ENCODE peak calls at places on chromosomes 16 and 17, in eight cellular contexts. V is fibroblast of lung, I is endothelial cell, Q is endothelial cell of umbilical vein, X is mucosa of descending colon, R is GM23338, K is progenitor cell of endocrine pancreas, H is fibroblast of villous mesenchyme. D is an unnamed sample.
A peak's percentile ranks its signal among the peaks of the same experiment; 100 is the strongest.

GRCh38 chr16:7691533-7691932 is 358.9 kb downstream of the RBFOX1 start:
- DNase-seq in R (no peak), H (no peak), Q (no peak), I (no peak), K (no peak), X (no peak), V (no peak), D (no peak)

GRCh38 chr17:13599808-13600398 is 1.8 kb downstream of the HS3ST3A1 start:
- DNase-seq in I (no peak), V (peak; percentile 49), Q (no peak), K (no peak), R (no peak), X (no peak), H (peak; percentile 31), D (no peak)

GRCh38 chr16:46830417-46830901 is 521 bp downstream of the C16orf87 start:
- DNase-seq in V (no peak), K (no peak), X (peak; percentile 43), H (no peak), I (peak; percentile 47), Q (no peak), R (peak; percentile 44), D (no peak)

GRCh38 chr16:89574681-89575246 is 794 bp upstream of the CPNE7 start:
- DNase-seq in K (peak; percentile 52), H (peak; percentile 77), X (peak; percentile 68), Q (peak; percentile 63), V (peak; percentile 75), I (peak; percentile 93), R (peak; percentile 92), D (peak; percentile 63)

GRCh38 chr17:21058098-21058893 is 15.5 kb upstream of the USP22 start:
- DNase-seq in K (no peak), V (peak; percentile 13), I (no peak), X (no peak), Q (no peak), R (no peak), H (peak; percentile 42), D (peak; percentile 48)

GRCh38 chr16:70563571-70563970 is 40.0 kb downstream of the SF3B3 start:
- DNase-seq in V (no peak), Q (no peak), X (no peak), I (no peak), R (no peak), H (peak; percentile 61), K (no peak), D (no peak)

GRCh38 chr16:14037960-14038359 is 33.2 kb upstream of the MRTFB start:
- DNase-seq in X (no peak), H (no peak), K (no peak), Q (no peak), I (no peak), V (no peak), R (no peak), D (no peak)

GRCh38 chr17:14150604-14151003 is 81.3 kb downstream of the COX10 start:
- DNase-seq in X (no peak), K (no peak), R (no peak), I (no peak), V (no peak), H (no peak), Q (no peak), D (no peak)

GRCh38 chr17:246226-246625 is 64.8 kb upstream of the DOC2B start:
- DNase-seq in K (no peak), Q (no peak), H (no peak), R (no peak), V (no peak), I (no peak), X (peak; percentile 43), D (no peak)

GRCh38 chr16:67942200-67942509 is 1.8 kb downstream of the LCAT start:
- DNase-seq in X (peak; percentile 43), R (peak; percentile 86), V (no peak), H (no peak), I (peak; percentile 61), K (peak; percentile 43), Q (peak; percentile 35), D (no peak)

GRCh38 chr16:81748476-81749198 is 30.5 kb upstream of the PLCG2 start:
- DNase-seq in V (no peak), Q (no peak), X (no peak), I (no peak), K (no peak), R (peak; percentile 40), H (no peak), D (no peak)

GRCh38 chr17:68849673-68850260 is 105.4 kb downstream of the ABCA8 start:
- DNase-seq in I (no peak), R (no peak), H (peak; percentile 58), V (peak; percentile 5), X (no peak), Q (no peak), K (no peak), D (no peak)

GRCh38 chr16:17362946-17363345 is 107.8 kb downstream of the XYLT1 start:
- DNase-seq in X (no peak), I (no peak), K (no peak), V (no peak), H (no peak), R (no peak), Q (no peak), D (no peak)

GRCh38 chr16:13863075-13863765 is 56.7 kb upstream of the ERCC4 start:
- DNase-seq in I (no peak), X (no peak), V (no peak), Q (no peak), H (no peak), R (no peak), K (no peak), D (no peak)

GRCh38 chr17:57523926-57524634 is 221.0 kb downstream of the CCDC182 start:
- DNase-seq in K (no peak), H (no peak), V (peak; percentile 40), I (no peak), R (no peak), X (no peak), Q (peak; percentile 4), D (peak; percentile 76)

GRCh38 chr17:40646791-40647548 is 648 bp downstream of the SMARCE1 start:
- DNase-seq in H (peak; percentile 68), Q (peak; percentile 66), K (no peak), V (no peak), I (peak; percentile 46), X (no peak), R (peak; percentile 49), D (peak; percentile 1)

GRCh38 chr17:19341641-19342610 is 20.6 kb downstream of the B9D1 start:
- DNase-seq in Q (no peak), H (peak; percentile 70), V (peak; percentile 39), I (no peak), K (no peak), X (no peak), R (peak; percentile 33), D (no peak)

GRCh38 chr17:61458000-61458399 is 5.8 kb downstream of the TBX4 start:
- DNase-seq in X (no peak), Q (no peak), I (no peak), K (no peak), H (no peak), V (no peak), R (no peak), D (no peak)

GRCh38 chr17:81735181-81736102 is 23.4 kb downstream of the SLC25A10 start:
- DNase-seq in H (peak; percentile 33), K (no peak), R (no peak), Q (no peak), V (no peak), X (peak; percentile 60), I (no peak), D (no peak)

GRCh38 chr17:2150871-2151270 is 96.0 kb downstream of the HIC1 start:
- DNase-seq in H (no peak), I (no peak), Q (no peak), K (no peak), V (no peak), X (no peak), R (no peak), D (no peak)

GRCh38 chr16:85270365-85270764 is 158.1 kb upstream of the CIBAR2 start:
- DNase-seq in R (no peak), Q (no peak), I (no peak), X (no peak), K (no peak), V (no peak), H (no peak), D (no peak)

GRCh38 chr17:80825471-80826345 is 165.9 kb upstream of the CHMP6 start:
- DNase-seq in I (no peak), K (no peak), H (no peak), X (no peak), V (no peak), R (no peak), Q (no peak), D (no peak)

GRCh38 chr17:66340720-66341119 is 38.3 kb downstream of the PRKCA start:
- DNase-seq in V (no peak), K (no peak), H (no peak), I (no peak), R (no peak), Q (no peak), X (no peak), D (no peak)

DNA sequence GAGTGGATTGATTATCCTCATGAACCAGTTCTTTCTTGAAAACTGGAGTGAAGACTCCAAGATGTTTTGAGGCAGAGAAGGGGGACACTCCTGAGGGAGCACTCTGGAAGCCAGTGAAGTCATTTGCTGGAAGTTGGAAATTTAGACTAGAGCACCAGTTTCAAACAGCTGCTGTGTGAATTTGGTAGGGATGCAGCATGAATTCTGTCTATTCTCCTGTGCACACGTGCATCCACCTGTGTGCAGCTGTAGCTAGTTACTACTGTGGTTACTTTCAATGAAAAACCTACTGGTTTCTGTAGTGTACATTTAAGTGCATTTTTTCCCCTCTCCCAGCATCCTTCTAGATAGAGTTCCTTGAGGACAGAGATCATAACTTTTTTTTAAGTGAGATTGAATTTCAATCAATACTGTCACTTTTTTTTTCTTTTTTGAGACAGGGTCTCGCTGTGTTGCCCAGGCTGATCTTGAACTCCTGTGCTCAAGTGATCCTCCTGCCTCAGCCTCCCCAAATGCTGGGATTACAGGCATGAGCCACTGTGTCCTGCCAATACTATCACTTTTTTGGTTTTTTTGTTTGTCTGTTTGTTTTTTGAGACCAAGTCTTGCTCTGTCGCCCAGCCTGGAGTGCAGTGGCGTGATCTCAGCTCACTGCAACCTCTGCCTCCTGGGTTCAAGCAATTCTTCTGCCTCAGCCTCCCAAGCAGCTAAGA is 65.8 kb downstream of the TUBD1 start:
- DNase-seq in Q (no peak), I (no peak), H (no peak), X (no peak), K (no peak), R (no peak), V (no peak), D (no peak)
- TF ChIP-seq CTCF in Q (no peak), I (no peak), H (no peak), X (no peak), K (no peak), R (no peak), V (no peak), D (no peak)

GRCh38 chr17:42027961-42028790 is 8.3 kb downstream of the NKIRAS2 start:
- DNase-seq in V (no peak), K (no peak), X (no peak), Q (no peak), R (peak; percentile 92), H (no peak), I (no peak), D (no peak)
- TF ChIP-seq CTCF in V (peak; percentile 7), K (peak; percentile 18), X (no peak), Q (no peak), R (peak; percentile 56), H (peak; percentile 25), I (no peak), D (peak; percentile 50)

GRCh38 chr17:42248351-42249179 is 27.6 kb downstream of the STAT5B start:
- DNase-seq in X (peak; percentile 76), H (peak; percentile 98), I (peak; percentile 50), V (peak; percentile 97), R (peak; percentile 32), Q (peak; percentile 95), K (no peak), D (peak; percentile 36)
- TF ChIP-seq CTCF in X (no peak), H (no peak), I (no peak), V (no peak), R (no peak), Q (no peak), K (no peak), D (no peak)

GRCh38 chr16:79261461-79261860 is 339.1 kb downstream of the MAF start:
- DNase-seq in V (no peak), R (peak; percentile 74), Q (no peak), I (peak; percentile 68), K (peak; percentile 12), X (peak; percentile 66), H (no peak), D (no peak)
- TF ChIP-seq CTCF in V (no peak), R (peak; percentile 77), Q (no peak), I (peak; percentile 46), K (peak; percentile 65), X (peak; percentile 63), H (no peak), D (no peak)